ENCODE peak calls at places on chromosome 15, in eight cellular contexts. V is AG08395; X is germinal center; F is putamen; J is activated CD8-positive, alpha-beta memory T cell treated with anti-CD3 and anti-CD28 coated beads, Interleukin-2, amount 50 U/mL, for 48 hours; T is effector memory CD4-positive, alpha-beta T cell; S is GM10248; H is neuronal stem cell. Z is an unnamed sample.

GRCh38 chr15:57305009-57305408 is 71.3 kb upstream of the CGNL1 start:
- DNase-seq in H (no peak), T (no peak), J (no peak), V (no peak), F (no peak), S (no peak), X (no peak), Z (no peak)

GRCh38 chr15:49247556-49248102 is 77.6 kb downstream of the GALK2 start:
- DNase-seq in X (no peak), F (no peak), T (no peak), J (no peak), V (peak), H (no peak), S (no peak), Z (no peak)

GRCh38 chr15:81924667-81925183 is 121.1 kb downstream of the MEX3B start:
- DNase-seq in F (no peak), S (no peak), V (no peak), X (no peak), J (no peak), H (no peak), T (no peak), Z (no peak)

GRCh38 chr15:50876989-50877360 is 31.5 kb upstream of the AP4E1 start:
- DNase-seq in H (peak), S (peak), V (peak), X (peak), J (peak), F (peak), T (peak), Z (no peak)

GRCh38 chr15:89998923-89999675 is 2.0 kb upstream of the ZNF710 start:
- DNase-seq in H (no peak), T (no peak), X (no peak), F (no peak), V (no peak), J (no peak), S (no peak), Z (no peak)

GRCh38 chr15:56428821-56429458 is 36.0 kb downstream of the MNS1 start:
- DNase-seq in V (peak), J (no peak), T (no peak), F (no peak), H (peak), S (peak), X (peak), Z (peak)

GRCh38 chr15:25847066-25847465 is 16.1 kb downstream of the ATP10A start:
- DNase-seq in V (no peak), J (no peak), H (no peak), T (no peak), X (no peak), F (no peak), S (no peak), Z (no peak)

GRCh38 chr15:76312540-76313174 is 1.4 kb upstream of the ETFA start:
- DNase-seq in V (no peak), J (no peak), S (no peak), T (no peak), F (no peak), H (no peak), X (no peak), Z (no peak)

GRCh38 chr15:19899021-19899824 is 642.4 kb downstream of the GOLGA6L6 start:
- DNase-seq in V (no peak), J (no peak), S (no peak), H (no peak), X (no peak), T (no peak), F (no peak), Z (no peak)

GRCh38 chr15:91456921-91457320 is 356.9 kb downstream of the SV2B start:
- DNase-seq in J (no peak), F (no peak), S (no peak), T (no peak), H (no peak), V (no peak), X (no peak), Z (no peak)

GRCh38 chr15:99507732-99508571 is 57.8 kb upstream of the MEF2A start:
- DNase-seq in T (no peak), J (no peak), H (no peak), V (peak), X (no peak), S (peak), F (no peak), Z (no peak)